ENCODE peak calls at places on chromosomes 3 and 15, in seven cellular contexts. S, J, W, G, R, O and D are unnamed samples.

GRCh38 chr3:152177757-152178156 is 91.0 kb upstream of the MBNL1 start:
- DNase-seq in S (no peak), J (no peak), W (no peak), G (no peak), R (no peak), O (no peak), D (no peak)

GRCh38 chr3:160564949-160565441 is 376 bp downstream of the KPNA4 start:
- DNase-seq in S (no peak), J (peak; percentile 77), W (peak; percentile 46), G (no peak), R (peak; percentile 83), O (peak; percentile 26), D (no peak)

GRCh38 chr3:171462224-171462623 is 2.0 kb upstream of the TNIK start:
- DNase-seq in S (no peak), J (peak; percentile 8), W (no peak), G (no peak), R (no peak), O (no peak), D (no peak)

GRCh38 chr3:25854635-25855034 is 64.7 kb downstream of the OXSM start:
- DNase-seq in S (no peak), J (no peak), W (no peak), G (no peak), R (no peak), O (no peak), D (peak; percentile 57)

GRCh38 chr15:35693887-35694286 is 147.9 kb upstream of the DPH6 start:
- DNase-seq in S (no peak), J (no peak), W (no peak), G (no peak), R (no peak), O (no peak), D (no peak)

GRCh38 chr3:131350506-131350905 is 31.1 kb upstream of the NUDT16 start:
- DNase-seq in S (no peak), J (no peak), W (no peak), G (no peak), R (no peak), O (no peak), D (peak; percentile 12)

GRCh38 chr3:64352596-64352989 is 127.3 kb upstream of the PRICKLE2 start:
- DNase-seq in S (no peak), J (no peak), W (no peak), G (no peak), R (no peak), O (no peak), D (no peak)

GRCh38 chr3:52415769-52416168 is 29.1 kb downstream of the SEMA3G start:
- DNase-seq in S (no peak), J (no peak), W (no peak), G (no peak), R (no peak), O (no peak), D (no peak)

GRCh38 chr3:152382312-152383135 is 113.8 kb downstream of the MBNL1 start:
- DNase-seq in S (no peak), J (no peak), W (no peak), G (no peak), R (no peak), O (no peak), D (no peak)

GRCh38 chr15:85443593-85444328 is 63.4 kb downstream of the AKAP13 start:
- DNase-seq in S (no peak), J (peak; percentile 65), W (no peak), G (no peak), R (peak; percentile 40), O (peak; percentile 46), D (peak; percentile 4)

GRCh38 chr3:169260296-169260695 is 403.2 kb downstream of the MECOM start:
- DNase-seq in S (no peak), J (no peak), W (no peak), G (no peak), R (no peak), O (no peak), D (no peak)

GRCh38 chr3:52596658-52597265 is 60.4 kb downstream of the UQCC5 start:
- DNase-seq in S (no peak), J (no peak), W (no peak), G (peak; percentile 7), R (no peak), O (no peak), D (no peak)

GRCh38 chr3:171185359-171185758 is 158.8 kb upstream of the SLC2A2 start:
- DNase-seq in S (no peak), J (no peak), W (no peak), G (no peak), R (no peak), O (no peak), D (no peak)

GRCh38 chr3:126441256-126441880 is 34.3 kb downstream of the ZXDC start:
- DNase-seq in S (no peak), J (no peak), W (no peak), G (no peak), R (peak; percentile 25), O (no peak), D (no peak)

GRCh38 chr3:136818851-136819783 is at the start of gene SLC35G2:
- DNase-seq in S (no peak), J (peak; percentile 97), W (peak; percentile 1), G (peak; percentile 26), R (peak; percentile 91), O (peak; percentile 38), D (peak; percentile 63)

GRCh38 chr3:194574639-194575483 is 58.4 kb downstream of the TMEM44 start:
- DNase-seq in S (no peak), J (no peak), W (no peak), G (no peak), R (no peak), O (no peak), D (peak; percentile 95)

GRCh38 chr3:15932348-15933300 is 134.8 kb upstream of the ANKRD28 start:
- DNase-seq in S (no peak), J (no peak), W (no peak), G (no peak), R (no peak), O (no peak), D (no peak)

GRCh38 chr15:40451497-40452158 is 10.9 kb downstream of the BAHD1 start:
- DNase-seq in S (no peak), J (no peak), W (no peak), G (no peak), R (no peak), O (no peak), D (no peak)

GRCh38 chr3:39414421-39414907 is 7.9 kb downstream of the RPSA start:
- DNase-seq in S (no peak), J (no peak), W (no peak), G (no peak), R (no peak), O (no peak), D (no peak)

GRCh38 chr3:188780188-188781147 is 391.3 kb upstream of the TPRG1 start:
- DNase-seq in S (no peak), J (no peak), W (no peak), G (no peak), R (no peak), O (no peak), D (no peak)

GRCh38 chr3:38460377-38461085 is 6.8 kb downstream of the ACVR2B start:
- DNase-seq in S (no peak), J (no peak), W (no peak), G (no peak), R (no peak), O (no peak), D (no peak)

GRCh38 chr3:31562525-31562924 is 29.8 kb downstream of the STT3B start:
- DNase-seq in S (no peak), J (no peak), W (peak; percentile 36), G (no peak), R (peak; percentile 25), O (no peak), D (no peak)

GRCh38 chr3:37386627-37387230 is 212.3 kb upstream of the LRRFIP2 start:
- DNase-seq in S (no peak), J (no peak), W (no peak), G (no peak), R (no peak), O (no peak), D (no peak)

GRCh38 chr3:119880966-119881365 is 99.1 kb downstream of the NR1I2 start:
- DNase-seq in S (no peak), J (no peak), W (no peak), G (no peak), R (no peak), O (no peak), D (no peak)

GRCh38 chr15:77637851-77638402 is 5.2 kb upstream of the LINGO1 start:
- DNase-seq in S (no peak), J (no peak), W (no peak), G (no peak), R (no peak), O (no peak), D (no peak)

GRCh38 chr3:98906230-98906629 is 4.7 kb upstream of the DCBLD2 start:
- DNase-seq in S (no peak), J (no peak), W (no peak), G (no peak), R (no peak), O (no peak), D (peak; percentile 93)

GRCh38 chr3:97952280-97952679 is 20.0 kb downstream of the RIOX2 start:
- DNase-seq in S (no peak), J (no peak), W (no peak), G (no peak), R (no peak), O (no peak), D (no peak)

GRCh38 chr3:101292027-101292426 is 28.3 kb downstream of the IMPG2 start:
- DNase-seq in S (no peak), J (no peak), W (no peak), G (no peak), R (no peak), O (no peak), D (no peak)

GRCh38 chr3:72411843-72412242 is 436.4 kb downstream of the SHQ1 start:
- DNase-seq in S (no peak), J (no peak), W (no peak), G (no peak), R (no peak), O (no peak), D (no peak)

GRCh38 chr15:52710050-52710709 is 31.0 kb upstream of the ATOSA start:
- DNase-seq in S (no peak), J (no peak), W (no peak), G (no peak), R (no peak), O (no peak), D (no peak)

GRCh38 chr3:139937674-139938279 is 2.8 kb downstream of the CLSTN2 start:
- DNase-seq in S (peak; percentile 36), J (peak; percentile 58), W (no peak), G (peak; percentile 3), R (peak; percentile 63), O (no peak), D (peak; percentile 50)

GRCh38 chr3:66738625-66739330 is 238.0 kb upstream of the LRIG1 start:
- DNase-seq in S (no peak), J (no peak), W (no peak), G (no peak), R (no peak), O (no peak), D (no peak)

GRCh38 chr15:80550219-80550909 is 144.7 kb upstream of the ABHD17C start:
- DNase-seq in S (no peak), J (no peak), W (no peak), G (no peak), R (no peak), O (no peak), D (peak; percentile 79)

GRCh38 chr15:84736375-84736774 is 12.0 kb upstream of the ZNF592 start:
- DNase-seq in S (no peak), J (no peak), W (peak; percentile 68), G (no peak), R (no peak), O (no peak), D (no peak)

GRCh38 chr3:191376742-191377141 is 46.4 kb upstream of the UTS2B start:
- DNase-seq in S (no peak), J (no peak), W (no peak), G (no peak), R (no peak), O (no peak), D (peak; percentile 69)

GRCh38 chr3:61855211-61855610 is 293.8 kb downstream of the PTPRG start:
- DNase-seq in S (no peak), J (no peak), W (no peak), G (no peak), R (no peak), O (no peak), D (no peak)

GRCh38 chr3:137972401-137972800 is 37.6 kb upstream of the CLDN18 start:
- DNase-seq in S (no peak), J (peak; percentile 68), W (no peak), G (no peak), R (no peak), O (no peak), D (no peak)

GRCh38 chr3:148791296-148791695 is 36.3 kb upstream of the CPB1 start:
- DNase-seq in S (no peak), J (peak; percentile 16), W (no peak), G (no peak), R (no peak), O (no peak), D (no peak)